ENCODE peak calls at places on chromosomes 5 and 9, in five cellular contexts. One of them, this sample, is unnamed.
A peak's percentile ranks its signal among the peaks of the same experiment; 100 is the strongest.

GRCh38 chr9:81574399-81574798 is 114.9 kb downstream of the TLE1 start:
- DNase-seq in glutamatergic neuron: no peak
- DNase-seq in HT1080: peak; percentile 84
- DNase-seq in NCI-H345: no peak
- DNase-seq in sciatic nerve: no peak
- DNase-seq in this sample: peak; percentile 81

GRCh38 chr5:54944364-54944763 is 41.0 kb downstream of the ESM1 start:
- DNase-seq in sciatic nerve: no peak
- DNase-seq in HT1080: peak; percentile 20
- DNase-seq in glutamatergic neuron: no peak
- DNase-seq in NCI-H345: no peak
- DNase-seq in this sample: peak; percentile 26

GRCh38 chr9:72540348-72540873 is 19.0 kb downstream of the TMC1 start:
- DNase-seq in glutamatergic neuron: no peak
- DNase-seq in NCI-H345: no peak
- DNase-seq in sciatic nerve: no peak
- DNase-seq in HT1080: peak; percentile 25
- DNase-seq in this sample: peak; percentile 94

GRCh38 chr5:117623042-117623815 is 1048.6 kb upstream of the SEMA6A start:
- DNase-seq in NCI-H345: no peak
- DNase-seq in glutamatergic neuron: peak; percentile 16
- DNase-seq in sciatic nerve: no peak
- DNase-seq in HT1080: no peak
- DNase-seq in this sample: no peak

GRCh38 chr9:72268961-72269360 is 96.0 kb downstream of the ZFAND5 start:
- DNase-seq in glutamatergic neuron: no peak
- DNase-seq in sciatic nerve: no peak
- DNase-seq in HT1080: no peak
- DNase-seq in NCI-H345: no peak
- DNase-seq in this sample: no peak

GRCh38 chr5:150774145-150774544 is 4.4 kb upstream of the SMIM3 start:
- DNase-seq in sciatic nerve: no peak
- DNase-seq in HT1080: peak; percentile 64
- DNase-seq in glutamatergic neuron: no peak
- DNase-seq in NCI-H345: no peak
- DNase-seq in this sample: peak; percentile 92

GRCh38 chr9:78234810-78235209 is 1.1 kb upstream of the CEP78 start:
- DNase-seq in NCI-H345: no peak
- DNase-seq in HT1080: no peak
- DNase-seq in sciatic nerve: no peak
- DNase-seq in glutamatergic neuron: no peak
- DNase-seq in this sample: peak; percentile 15

GRCh38 chr9:129995409-129996160 is 47.4 kb downstream of the FNBP1 start:
- DNase-seq in sciatic nerve: no peak
- DNase-seq in NCI-H345: no peak
- DNase-seq in HT1080: peak; percentile 66
- DNase-seq in glutamatergic neuron: no peak
- DNase-seq in this sample: peak; percentile 22

GRCh38 chr9:114409103-114409780 is 21.5 kb upstream of the AKNA start:
- DNase-seq in glutamatergic neuron: no peak
- DNase-seq in sciatic nerve: no peak
- DNase-seq in NCI-H345: no peak
- DNase-seq in HT1080: peak; percentile 74
- DNase-seq in this sample: peak; percentile 88

GRCh38 chr5:53478411-53479044 is 1.9 kb upstream of the FST start:
- DNase-seq in glutamatergic neuron: peak; percentile 69
- DNase-seq in sciatic nerve: peak; percentile 61
- DNase-seq in NCI-H345: peak; percentile 85
- DNase-seq in HT1080: peak; percentile 72
- DNase-seq in this sample: peak; percentile 51

GRCh38 chr5:128965011-128965637 is at the start of gene SLC27A6:
- DNase-seq in sciatic nerve: no peak
- DNase-seq in HT1080: peak; percentile 8
- DNase-seq in NCI-H345: peak; percentile 0
- DNase-seq in glutamatergic neuron: peak; percentile 54
- DNase-seq in this sample: no peak

GRCh38 chr5:171513591-171513990 is 94.1 kb downstream of the FGF18 start:
- DNase-seq in glutamatergic neuron: no peak
- DNase-seq in HT1080: no peak
- DNase-seq in NCI-H345: no peak
- DNase-seq in sciatic nerve: no peak
- DNase-seq in this sample: no peak

GRCh38 chr5:6488021-6488420 is 39.4 kb downstream of the UBE2QL1 start:
- DNase-seq in sciatic nerve: no peak
- DNase-seq in glutamatergic neuron: no peak
- DNase-seq in NCI-H345: no peak
- DNase-seq in HT1080: peak; percentile 77
- DNase-seq in this sample: peak; percentile 53

GRCh38 chr5:136040746-136041415 is 12.1 kb downstream of the TGFBI start:
- DNase-seq in NCI-H345: no peak
- DNase-seq in HT1080: peak; percentile 35
- DNase-seq in glutamatergic neuron: no peak
- DNase-seq in sciatic nerve: no peak
- DNase-seq in this sample: peak; percentile 84

GRCh38 chr9:133203506-133204075 is 5.5 kb downstream of the OBP2B start:
- DNase-seq in NCI-H345: no peak
- DNase-seq in sciatic nerve: peak; percentile 34
- DNase-seq in HT1080: no peak
- DNase-seq in glutamatergic neuron: no peak
- DNase-seq in this sample: no peak

GRCh38 chr9:37619806-37620205 is 27.4 kb upstream of the TOMM5 start:
- DNase-seq in sciatic nerve: no peak
- DNase-seq in NCI-H345: no peak
- DNase-seq in HT1080: no peak
- DNase-seq in glutamatergic neuron: no peak
- DNase-seq in this sample: no peak

GRCh38 chr5:133962801-133963476 is 5.5 kb downstream of the C5orf15 start:
- DNase-seq in glutamatergic neuron: no peak
- DNase-seq in sciatic nerve: no peak
- DNase-seq in HT1080: peak; percentile 62
- DNase-seq in NCI-H345: no peak
- DNase-seq in this sample: peak; percentile 63

GRCh38 chr9:132087438-132088030 is 7.9 kb upstream of the MED27 start:
- DNase-seq in HT1080: no peak
- DNase-seq in glutamatergic neuron: no peak
- DNase-seq in NCI-H345: no peak
- DNase-seq in sciatic nerve: no peak
- DNase-seq in this sample: no peak

GRCh38 chr5:19496056-19496455 is 491.9 kb downstream of the CDH18 start:
- DNase-seq in HT1080: no peak
- DNase-seq in glutamatergic neuron: no peak
- DNase-seq in NCI-H345: no peak
- DNase-seq in sciatic nerve: no peak
- DNase-seq in this sample: peak; percentile 65